ENCODE peak calls at places on chromosomes 5 and 9, in seven cellular contexts. C is tibial nerve; D is CD4-positive, alpha-beta memory T cell; R is fibroblast of mammary gland; B is CD4-positive, CD25-positive, alpha-beta regulatory T cell; T is NCI-H460; W is iPS-NIHi11. E is an unnamed sample.

GRCh38 chr5:93250431-93250830 is 330.6 kb downstream of the NR2F1-AS1 start:
- DNase-seq in T (no peak), D (no peak), B (no peak), W (no peak), R (no peak), C (no peak), E (no peak)

GRCh38 chr5:22625451-22625850 is 227.7 kb downstream of the CDH12 start:
- DNase-seq in D (no peak), B (no peak), R (no peak), W (no peak), C (no peak), T (no peak), E (no peak)

GRCh38 chr9:112754578-112754977 is 4.0 kb downstream of the SNX30 start:
- DNase-seq in W (no peak), C (no peak), T (no peak), D (peak), B (peak), R (peak), E (peak)

GRCh38 chr5:88803309-88803708 is 79.7 kb downstream of the MEF2C start:
- DNase-seq in B (no peak), R (no peak), C (no peak), T (no peak), D (no peak), W (no peak), E (no peak)

GRCh38 chr9:134372621-134373267 is 46.5 kb downstream of the RXRA start:
- DNase-seq in T (no peak), B (no peak), W (no peak), C (no peak), R (peak), D (no peak), E (no peak)

GRCh38 chr9:108057421-108058136 is 568.0 kb upstream of the KLF4 start:
- DNase-seq in C (no peak), R (peak), T (peak), D (no peak), B (no peak), W (no peak), E (peak)

GRCh38 chr5:143707797-143708196 is 104.2 kb upstream of the HMHB1 start:
- DNase-seq in C (no peak), D (no peak), R (peak), T (no peak), B (no peak), W (no peak), E (no peak)

GRCh38 chr5:78809444-78809843 is 160.9 kb upstream of the LHFPL2 start:
- DNase-seq in R (no peak), B (no peak), C (no peak), D (no peak), T (no peak), W (no peak), E (no peak)

GRCh38 chr9:121556580-121556979 is 56.9 kb upstream of the GGTA1 start:
- DNase-seq in R (peak), B (no peak), C (no peak), T (no peak), D (no peak), W (no peak), E (no peak)

GRCh38 chr5:57983426-57983825 is 476.5 kb downstream of the PLK2 start:
- DNase-seq in D (no peak), R (no peak), C (no peak), B (no peak), W (no peak), T (no peak), E (no peak)

GRCh38 chr5:64229163-64229774 is 63.6 kb downstream of the RNF180 start:
- DNase-seq in C (no peak), D (peak), R (peak), T (peak), B (peak), W (peak), E (peak)

GRCh38 chr9:114278881-114279570 is 43.9 kb upstream of the ORM1 start:
- DNase-seq in W (no peak), D (no peak), R (peak), C (no peak), T (peak), B (no peak), E (peak)

GRCh38 chr5:124444147-124444775 is 302.2 kb downstream of the ZNF608 start:
- DNase-seq in B (no peak), R (no peak), D (no peak), T (no peak), C (no peak), W (no peak), E (no peak)

GRCh38 chr5:167945542-167946384 is 345.7 kb upstream of the WWC1 start:
- DNase-seq in D (no peak), B (no peak), W (no peak), C (no peak), R (peak), T (peak), E (no peak)

GRCh38 chr5:180806351-180807011 is 3.9 kb upstream of the MGAT1 start:
- DNase-seq in C (no peak), W (no peak), B (no peak), R (no peak), D (no peak), T (no peak), E (no peak)

GRCh38 chr5:124634228-124634819 is 112.1 kb downstream of the ZNF608 start:
- DNase-seq in T (no peak), B (no peak), R (peak), W (no peak), D (no peak), C (no peak), E (peak)

GRCh38 chr9:135347461-135347860 is 132.1 kb upstream of the PPP1R26 start:
- DNase-seq in R (no peak), W (no peak), T (no peak), C (no peak), D (no peak), B (no peak), E (no peak)

GRCh38 chr9:36793277-36793676 is 220.6 kb downstream of the MELK start:
- DNase-seq in B (no peak), R (no peak), D (no peak), T (no peak), W (peak), C (no peak), E (no peak)

GRCh38 chr9:130213898-130214761 is 41.9 kb downstream of the NCS1 start:
- DNase-seq in D (no peak), R (no peak), C (no peak), W (peak), B (no peak), T (no peak), E (no peak)

GRCh38 chr5:41510176-41510831 is at the start of gene PLCXD3:
- DNase-seq in B (no peak), D (no peak), T (no peak), C (no peak), W (peak), R (no peak), E (peak)

GRCh38 chr9:35645736-35646582 is 4.8 kb downstream of the SIT1 start:
- DNase-seq in D (peak), T (no peak), C (no peak), B (peak), W (peak), R (no peak), E (peak)

GRCh38 chr9:74865177-74865576 is 22.5 kb downstream of the TRPM6 start:
- DNase-seq in R (no peak), D (no peak), W (no peak), C (no peak), T (no peak), B (no peak), E (no peak)

GRCh38 chr5:148003226-148003625 is 60.6 kb upstream of the SPINK5 start:
- DNase-seq in T (no peak), B (no peak), W (no peak), D (no peak), R (no peak), C (no peak), E (no peak)

GRCh38 chr9:131358438-131359029 is 35.4 kb upstream of the PRRC2B start:
- DNase-seq in R (no peak), D (no peak), T (no peak), C (no peak), B (peak), W (no peak), E (no peak)

GRCh38 chr9:125969462-125969861 is 222.3 kb downstream of the PBX3 start:
- DNase-seq in T (no peak), D (no peak), B (no peak), C (no peak), R (no peak), W (no peak), E (no peak)

GRCh38 chr9:82539126-82539525 is 523.8 kb downstream of the RASEF start:
- DNase-seq in B (no peak), R (no peak), W (no peak), D (no peak), T (no peak), C (no peak), E (no peak)

GRCh38 chr5:80668016-80668969 is 13.5 kb upstream of the DHFR start:
- DNase-seq in W (no peak), R (no peak), C (no peak), T (no peak), B (no peak), D (no peak), E (no peak)

GRCh38 chr9:85516976-85517637 is 224.6 kb downstream of the AGTPBP1 start:
- DNase-seq in W (no peak), B (no peak), C (no peak), R (no peak), T (no peak), D (no peak), E (peak)

GRCh38 chr5:77906806-77907205 is 130.7 kb upstream of the TBCA start:
- DNase-seq in T (no peak), D (no peak), C (no peak), R (peak), B (no peak), W (no peak), E (no peak)

GRCh38 chr9:106602354-106602753 is 260.6 kb upstream of the ZNF462 start:
- DNase-seq in T (no peak), C (no peak), D (no peak), R (no peak), B (no peak), W (no peak), E (no peak)

GRCh38 chr5:119330367-119331183 is 25.2 kb upstream of the TNFAIP8 start:
- DNase-seq in W (no peak), R (peak), B (peak), C (no peak), D (peak), T (no peak), E (no peak)

GRCh38 chr5:141354900-141355469 is at the start of gene PCDHGA4:
- DNase-seq in C (no peak), R (peak), W (no peak), B (no peak), D (no peak), T (no peak), E (no peak)

GRCh38 chr9:74361508-74361907 is 135.6 kb upstream of the RORB start:
- DNase-seq in C (no peak), D (no peak), R (no peak), T (no peak), B (no peak), W (no peak), E (no peak)

GRCh38 chr5:16593013-16593412 is 23.8 kb downstream of the RETREG1 start:
- DNase-seq in C (no peak), B (no peak), R (peak), T (peak), W (no peak), D (no peak), E (no peak)

GRCh38 chr9:12859704-12860251 is 85.0 kb downstream of the LURAP1L start:
- DNase-seq in D (no peak), W (no peak), T (peak), B (no peak), R (peak), C (no peak), E (peak)